ENCODE peak calls at places on chromosomes 5 and 9, in eight cellular contexts. One of them, this sample, is unnamed.

GRCh38 chr5:2186472-2187015 is 303.8 kb upstream of the IRX4 start:
- DNase-seq in cardiac muscle cell: no peak
- DNase-seq in MM.1S: no peak
- DNase-seq in uterus: no peak
- DNase-seq in AG04450: no peak
- DNase-seq in psoas muscle: peak; percentile 26
- DNase-seq in HepG2: no peak
- DNase-seq in lower lobe of right lung: no peak
- DNase-seq in this sample: no peak

GRCh38 chr5:120446068-120446492 is 18.0 kb upstream of the PRR16 start:
- DNase-seq in cardiac muscle cell: no peak
- DNase-seq in MM.1S: no peak
- DNase-seq in uterus: peak; percentile 50
- DNase-seq in AG04450: peak; percentile 79
- DNase-seq in psoas muscle: no peak
- DNase-seq in HepG2: no peak
- DNase-seq in lower lobe of right lung: no peak
- DNase-seq in this sample: peak; percentile 46

GRCh38 chr5:8829322-8830029 is 716.4 kb downstream of the SEMA5A start:
- DNase-seq in cardiac muscle cell: peak; percentile 5
- DNase-seq in MM.1S: no peak
- DNase-seq in uterus: peak; percentile 63
- DNase-seq in AG04450: peak; percentile 98
- DNase-seq in psoas muscle: no peak
- DNase-seq in HepG2: no peak
- DNase-seq in lower lobe of right lung: no peak
- DNase-seq in this sample: peak; percentile 91

GRCh38 chr9:107755267-107755666 is 265.7 kb upstream of the KLF4 start:
- DNase-seq in cardiac muscle cell: no peak
- DNase-seq in MM.1S: no peak
- DNase-seq in uterus: no peak
- DNase-seq in AG04450: no peak
- DNase-seq in psoas muscle: no peak
- DNase-seq in HepG2: no peak
- DNase-seq in lower lobe of right lung: no peak
- DNase-seq in this sample: peak; percentile 90

GRCh38 chr9:131954299-131954698 is 125.4 kb downstream of the MED27 start:
- DNase-seq in cardiac muscle cell: peak; percentile 24
- DNase-seq in MM.1S: peak; percentile 30
- DNase-seq in uterus: no peak
- DNase-seq in AG04450: no peak
- DNase-seq in psoas muscle: no peak
- DNase-seq in HepG2: no peak
- DNase-seq in lower lobe of right lung: no peak
- DNase-seq in this sample: peak; percentile 13

GRCh38 chr9:21680590-21680989 is 121.8 kb upstream of the MTAP start:
- DNase-seq in cardiac muscle cell: no peak
- DNase-seq in MM.1S: no peak
- DNase-seq in uterus: no peak
- DNase-seq in AG04450: no peak
- DNase-seq in psoas muscle: no peak
- DNase-seq in HepG2: no peak
- DNase-seq in lower lobe of right lung: no peak
- DNase-seq in this sample: no peak

GRCh38 chr9:8579661-8580060 is 780.1 kb upstream of the DMAC1 start:
- DNase-seq in cardiac muscle cell: no peak
- DNase-seq in MM.1S: no peak
- DNase-seq in uterus: no peak
- DNase-seq in AG04450: no peak
- DNase-seq in psoas muscle: no peak
- DNase-seq in HepG2: no peak
- DNase-seq in lower lobe of right lung: no peak
- DNase-seq in this sample: peak; percentile 46

GRCh38 chr5:113204525-113205161 is 228.0 kb downstream of the DCP2 start:
- DNase-seq in cardiac muscle cell: no peak
- DNase-seq in MM.1S: no peak
- DNase-seq in uterus: peak; percentile 64
- DNase-seq in AG04450: no peak
- DNase-seq in psoas muscle: peak; percentile 79
- DNase-seq in HepG2: peak; percentile 45
- DNase-seq in lower lobe of right lung: no peak
- DNase-seq in this sample: peak; percentile 84

GRCh38 chr9:114098660-114099522 is at the start of gene KIF12:
- DNase-seq in cardiac muscle cell: peak; percentile 77
- DNase-seq in MM.1S: no peak
- DNase-seq in uterus: no peak
- DNase-seq in AG04450: no peak
- DNase-seq in psoas muscle: peak; percentile 74
- DNase-seq in HepG2: peak; percentile 74
- DNase-seq in lower lobe of right lung: peak; percentile 68
- DNase-seq in this sample: no peak

GRCh38 chr9:82882744-82883143 is 180.2 kb downstream of the RASEF start:
- DNase-seq in cardiac muscle cell: no peak
- DNase-seq in MM.1S: no peak
- DNase-seq in uterus: no peak
- DNase-seq in AG04450: no peak
- DNase-seq in psoas muscle: no peak
- DNase-seq in HepG2: no peak
- DNase-seq in lower lobe of right lung: no peak
- DNase-seq in this sample: peak; percentile 23

GRCh38 chr9:87102131-87102530 is 154.8 kb upstream of the GAS1 start:
- DNase-seq in cardiac muscle cell: no peak
- DNase-seq in MM.1S: no peak
- DNase-seq in uterus: no peak
- DNase-seq in AG04450: no peak
- DNase-seq in psoas muscle: no peak
- DNase-seq in HepG2: no peak
- DNase-seq in lower lobe of right lung: no peak
- DNase-seq in this sample: no peak

GRCh38 chr9:91714874-91715615 is 235.0 kb downstream of the ROR2 start:
- DNase-seq in cardiac muscle cell: no peak
- DNase-seq in MM.1S: no peak
- DNase-seq in uterus: no peak
- DNase-seq in AG04450: no peak
- DNase-seq in psoas muscle: no peak
- DNase-seq in HepG2: no peak
- DNase-seq in lower lobe of right lung: no peak
- DNase-seq in this sample: no peak

GRCh38 chr9:128098936-128099931 is 28.3 kb downstream of the PTGES2 start:
- DNase-seq in cardiac muscle cell: no peak
- DNase-seq in MM.1S: no peak
- DNase-seq in uterus: no peak
- DNase-seq in AG04450: no peak
- DNase-seq in psoas muscle: peak; percentile 77
- DNase-seq in HepG2: no peak
- DNase-seq in lower lobe of right lung: no peak
- DNase-seq in this sample: peak; percentile 29

GRCh38 chr9:128771094-128771721 is 519 bp downstream of the ZER1 start:
- DNase-seq in cardiac muscle cell: peak; percentile 61
- DNase-seq in MM.1S: peak; percentile 45
- DNase-seq in uterus: no peak
- DNase-seq in AG04450: no peak
- DNase-seq in psoas muscle: no peak
- DNase-seq in HepG2: no peak
- DNase-seq in lower lobe of right lung: no peak
- DNase-seq in this sample: peak; percentile 29

DNA sequence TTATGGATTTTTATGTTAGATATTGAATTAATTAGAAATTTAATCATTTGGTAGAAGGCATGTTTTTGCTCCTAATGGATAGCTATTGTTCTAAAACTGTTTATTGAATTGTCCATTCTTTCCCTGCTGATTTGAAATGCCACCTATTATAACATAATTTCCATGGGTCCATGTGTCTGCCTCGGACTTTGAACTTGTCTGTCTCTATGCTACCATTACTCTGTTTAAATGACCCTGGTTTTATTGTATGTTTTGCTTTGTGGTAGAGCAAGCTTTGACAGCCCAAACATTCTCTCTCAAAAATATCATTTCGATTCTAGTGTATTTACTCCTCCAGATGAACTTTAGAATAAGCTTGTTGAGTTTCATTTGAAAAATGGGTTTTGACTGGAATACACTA is 120.6 kb downstream of the ARHGEF28 start:
- DNase-seq in cardiac muscle cell: no peak
- DNase-seq in MM.1S: no peak
- DNase-seq in uterus: no peak
- DNase-seq in AG04450: no peak
- DNase-seq in psoas muscle: no peak
- DNase-seq in HepG2: peak; percentile 62
- DNase-seq in lower lobe of right lung: no peak
- DNase-seq in this sample: no peak
- H3K27ac ChIP-seq in cardiac muscle cell: no peak overlapping the region
- H3K27ac ChIP-seq in MM.1S: no peak overlapping the region
- H3K27ac ChIP-seq in uterus: peak overlapping the region; percentile 74
- H3K27ac ChIP-seq in AG04450: no peak overlapping the region
- H3K27ac ChIP-seq in psoas muscle: no peak overlapping the region
- H3K27ac ChIP-seq in HepG2: no peak overlapping the region
- H3K27ac ChIP-seq in lower lobe of right lung: no peak overlapping the region
- H3K27ac ChIP-seq in this sample: no peak overlapping the region

GRCh38 chr5:57302164-57302563 is 128.3 kb downstream of the GPBP1 start:
- DNase-seq in cardiac muscle cell: no peak
- DNase-seq in MM.1S: peak; percentile 76
- DNase-seq in uterus: no peak
- DNase-seq in AG04450: no peak
- DNase-seq in psoas muscle: no peak
- DNase-seq in HepG2: peak; percentile 28
- DNase-seq in lower lobe of right lung: no peak
- DNase-seq in this sample: peak; percentile 46

GRCh38 chr5:57304931-57305330 is 131.1 kb downstream of the GPBP1 start:
- DNase-seq in cardiac muscle cell: no peak
- DNase-seq in MM.1S: no peak
- DNase-seq in uterus: no peak
- DNase-seq in AG04450: no peak
- DNase-seq in psoas muscle: no peak
- DNase-seq in HepG2: no peak
- DNase-seq in lower lobe of right lung: no peak
- DNase-seq in this sample: no peak

GRCh38 chr5:57306359-57306758 is 132.5 kb downstream of the GPBP1 start:
- DNase-seq in cardiac muscle cell: no peak
- DNase-seq in MM.1S: no peak
- DNase-seq in uterus: no peak
- DNase-seq in AG04450: no peak
- DNase-seq in psoas muscle: no peak
- DNase-seq in HepG2: no peak
- DNase-seq in lower lobe of right lung: no peak
- DNase-seq in this sample: no peak

GRCh38 chr5:57302643-57303042 is 128.8 kb downstream of the GPBP1 start:
- DNase-seq in cardiac muscle cell: no peak
- DNase-seq in MM.1S: no peak
- DNase-seq in uterus: no peak
- DNase-seq in AG04450: no peak
- DNase-seq in psoas muscle: no peak
- DNase-seq in HepG2: no peak
- DNase-seq in lower lobe of right lung: no peak
- DNase-seq in this sample: no peak

DNA sequence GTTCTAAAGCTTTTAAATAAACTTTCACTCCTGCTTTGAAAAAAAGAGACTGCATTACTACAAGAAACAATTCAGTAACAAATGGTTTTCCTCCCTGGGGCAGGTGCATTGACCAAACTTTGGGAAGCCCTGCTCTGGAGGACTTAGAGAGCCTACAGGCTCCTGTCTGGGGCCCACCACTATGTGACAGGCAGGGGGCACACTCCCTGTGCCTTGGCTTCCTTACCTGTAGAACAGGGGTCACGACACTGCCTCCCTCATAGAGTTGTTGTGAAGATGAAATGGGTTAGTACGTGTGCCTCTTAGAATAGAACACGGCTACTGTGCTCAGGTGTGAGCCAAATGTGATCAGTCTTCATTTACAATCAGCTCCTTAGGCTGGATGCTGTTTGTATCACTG is 130.1 kb downstream of the GPBP1 start:
- DNase-seq in cardiac muscle cell: no peak
- DNase-seq in MM.1S: no peak
- DNase-seq in uterus: no peak
- DNase-seq in AG04450: no peak
- DNase-seq in psoas muscle: no peak
- DNase-seq in HepG2: no peak
- DNase-seq in lower lobe of right lung: no peak
- DNase-seq in this sample: no peak
- TF ChIP-seq CTCF in cardiac muscle cell: no peak
- TF ChIP-seq CTCF in MM.1S: no peak
- TF ChIP-seq CTCF in uterus: no peak
- TF ChIP-seq CTCF in AG04450: peak; percentile 23
- TF ChIP-seq CTCF in psoas muscle: no peak
- TF ChIP-seq CTCF in HepG2: peak; percentile 30
- TF ChIP-seq CTCF in lower lobe of right lung: no peak
- TF ChIP-seq CTCF in this sample: no peak

DNA sequence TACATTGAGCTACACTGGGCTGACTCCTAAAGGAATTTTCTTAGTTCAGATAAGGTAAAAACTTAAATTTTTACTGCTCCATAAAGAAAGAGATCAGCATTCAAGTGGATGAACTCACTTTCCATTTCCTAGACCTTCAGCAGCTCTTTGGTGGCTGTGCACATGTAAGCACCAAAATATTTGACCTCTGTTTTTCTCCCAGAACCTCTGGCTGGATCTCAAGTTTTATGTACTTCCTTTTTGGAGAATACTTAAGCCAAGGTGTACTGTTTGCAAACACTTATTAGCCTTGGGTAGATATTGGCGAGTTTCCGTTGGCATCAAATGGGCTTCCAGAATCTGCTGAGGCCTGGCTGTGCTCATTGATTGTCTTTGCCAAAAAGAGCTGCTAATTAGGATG is 10.3 kb downstream of the TNC start:
- DNase-seq in cardiac muscle cell: no peak
- DNase-seq in MM.1S: no peak
- DNase-seq in uterus: no peak
- DNase-seq in AG04450: no peak
- DNase-seq in psoas muscle: no peak
- DNase-seq in HepG2: no peak
- DNase-seq in lower lobe of right lung: no peak
- DNase-seq in this sample: no peak
- H3K27ac ChIP-seq in cardiac muscle cell: no peak overlapping the region
- H3K27ac ChIP-seq in MM.1S: no peak overlapping the region
- H3K27ac ChIP-seq in uterus: peak overlapping the region; percentile 70
- H3K27ac ChIP-seq in AG04450: no peak overlapping the region
- H3K27ac ChIP-seq in psoas muscle: no peak overlapping the region
- H3K27ac ChIP-seq in HepG2: no peak overlapping the region
- H3K27ac ChIP-seq in lower lobe of right lung: no peak overlapping the region
- H3K27ac ChIP-seq in this sample: no peak overlapping the region

DNA sequence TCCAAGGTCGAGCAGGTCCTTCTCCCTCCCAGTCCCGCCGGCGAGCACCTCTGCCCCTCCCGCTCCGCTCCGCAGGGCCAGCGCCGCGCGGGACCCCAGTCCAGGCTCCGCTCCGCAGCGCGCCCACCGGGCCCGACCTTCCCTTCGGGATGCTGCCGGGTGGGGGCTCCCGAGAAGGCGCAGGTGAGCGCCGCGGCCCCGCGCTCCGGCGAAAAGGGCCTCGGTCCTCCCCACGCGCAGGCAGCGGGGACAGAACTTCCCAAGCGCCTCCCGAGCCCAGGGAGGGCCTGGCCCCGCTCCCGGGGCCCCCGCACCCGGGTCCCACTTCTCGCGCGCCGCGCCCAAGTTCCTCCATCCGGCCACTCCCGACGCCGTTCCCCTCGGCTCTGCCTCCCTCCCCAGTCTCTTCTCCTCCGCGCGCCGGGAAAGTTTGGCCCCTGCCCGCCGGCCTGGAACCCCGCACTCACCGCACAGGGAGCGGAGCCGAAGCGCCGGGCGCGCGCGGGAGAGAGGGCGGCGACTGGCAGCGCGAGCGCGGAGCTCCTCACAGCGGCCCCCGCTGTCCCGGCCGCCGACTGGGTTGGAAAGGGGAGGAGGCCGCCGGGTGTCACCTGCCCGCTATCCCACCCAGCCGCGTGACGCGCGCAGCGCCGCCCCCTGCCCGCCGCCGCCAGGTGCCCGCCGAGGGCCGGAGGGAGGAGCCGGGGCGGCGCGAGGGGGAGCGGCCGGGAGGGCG is at the start of gene ELOVL7:
- DNase-seq in cardiac muscle cell: peak; percentile 88
- DNase-seq in MM.1S: peak; percentile 90
- DNase-seq in uterus: peak; percentile 15
- DNase-seq in AG04450: no peak
- DNase-seq in psoas muscle: peak; percentile 67
- DNase-seq in HepG2: peak; percentile 59
- DNase-seq in lower lobe of right lung: peak; percentile 84
- DNase-seq in this sample: peak; percentile 68
- TF ChIP-seq CTCF in cardiac muscle cell: peak; percentile 35
- TF ChIP-seq CTCF in MM.1S: peak; percentile 36
- TF ChIP-seq CTCF in uterus: no peak
- TF ChIP-seq CTCF in AG04450: peak; percentile 32
- TF ChIP-seq CTCF in psoas muscle: no peak
- TF ChIP-seq CTCF in HepG2: peak; percentile 69
- TF ChIP-seq CTCF in lower lobe of right lung: no peak
- TF ChIP-seq CTCF in this sample: no peak